ENCODE peak calls at places on chromosome 16, in eight cellular contexts. O is RPMI7951; A is stomach; T is stimulated activated CD4-positive, alpha-beta T cell treated with anti-CD3 and anti-CD28 coated beads, TNF-alpha, amount 100 ng/mL, for 48 hours; M is GM23248; E is stimulated activated CD8-positive, alpha-beta memory T cell treated with anti-CD3 and anti-CD28 coated beads, Interleukin-15, amount 100 ng/mL, for 1 hour; X is fibroblast of the aortic adventitia; R is endothelial cell. D is an unnamed sample.

GRCh38 chr16:85699628-85700027 is 10.9 kb upstream of the GINS2 start:
- DNase-seq in O (no peak), A (no peak), T (no peak), M (peak; percentile 82), E (no peak), X (peak; percentile 45), R (no peak), D (no peak)

GRCh38 chr16:1537763-1538289 is 4.4 kb downstream of the TMEM204 start:
- DNase-seq in O (no peak), A (no peak), T (no peak), M (no peak), E (no peak), X (no peak), R (no peak), D (no peak)

GRCh38 chr16:82630688-82631087 is 3.9 kb downstream of the CDH13 start:
- DNase-seq in O (peak; percentile 39), A (no peak), T (no peak), M (peak; percentile 39), E (no peak), X (peak; percentile 54), R (no peak), D (no peak)

GRCh38 chr16:12651765-12652531 is 151.7 kb downstream of the CPPED1 start:
- DNase-seq in O (no peak), A (no peak), T (no peak), M (no peak), E (no peak), X (no peak), R (no peak), D (no peak)

GRCh38 chr16:51057102-51057793 is 93.8 kb downstream of the SALL1 start:
- DNase-seq in O (no peak), A (no peak), T (no peak), M (no peak), E (no peak), X (no peak), R (no peak), D (no peak)

GRCh38 chr16:12092347-12092882 is 115.9 kb downstream of the SNX29 start:
- DNase-seq in O (peak; percentile 89), A (no peak), T (no peak), M (peak; percentile 77), E (no peak), X (peak; percentile 85), R (no peak), D (no peak)

GRCh38 chr16:61324044-61324443 is 712.2 kb downstream of the CDH8 start:
- DNase-seq in O (no peak), A (no peak), T (no peak), M (no peak), E (no peak), X (no peak), R (no peak), D (no peak)

GRCh38 chr16:57273359-57273758 is 11.1 kb downstream of the PLLP start:
- DNase-seq in O (no peak), A (no peak), T (no peak), M (no peak), E (no peak), X (no peak), R (no peak), D (no peak)

GRCh38 chr16:80968386-80969113 is 38.1 kb downstream of the CMC2 start:
- DNase-seq in O (no peak), A (no peak), T (no peak), M (peak; percentile 68), E (no peak), X (peak; percentile 47), R (no peak), D (no peak)

GRCh38 chr16:88195911-88196465 is 186.8 kb upstream of the ZNF469 start:
- DNase-seq in O (no peak), A (no peak), T (no peak), M (no peak), E (no peak), X (no peak), R (no peak), D (no peak)